ENCODE peak calls at places on chromosomes 16 and 17, in four cellular contexts. Y is Panc1, V is foreskin fibroblast, M is astrocyte. Q is an unnamed sample.

GRCh38 chr17:42337442-42337841 is 49.1 kb downstream of the STAT5A start:
- DNase-seq in Y (no peak), V (peak), M (peak), Q (peak)

GRCh38 chr16:17901309-17901708 is 430.5 kb upstream of the XYLT1 start:
- DNase-seq in Y (no peak), V (no peak), M (no peak), Q (no peak)

GRCh38 chr17:63714550-63715277 is 14.8 kb upstream of the LIMD2 start:
- DNase-seq in Y (no peak), V (peak), M (peak), Q (peak)

GRCh38 chr17:55642741-55643140 is 79.9 kb downstream of the TMEM100 start:
- DNase-seq in Y (no peak), V (no peak), M (no peak), Q (no peak)

GRCh38 chr17:47705536-47706481 is 11.8 kb downstream of the TBKBP1 start:
- DNase-seq in Y (no peak), V (no peak), M (no peak), Q (no peak)

GRCh38 chr17:63150994-63151464 is 185.0 kb downstream of the TANC2 start:
- DNase-seq in Y (no peak), V (peak), M (peak), Q (no peak)

GRCh38 chr16:88881090-88881580 is 14.7 kb upstream of the PABPN1L start:
- DNase-seq in Y (no peak), V (no peak), M (no peak), Q (no peak)

GRCh38 chr17:6969323-6969726 is 26.5 kb upstream of the ALOX12 start:
- DNase-seq in Y (no peak), V (no peak), M (no peak), Q (peak)

GRCh38 chr16:81006472-81007311 is at the start of the genes CENPN and CMC2:
- DNase-seq in Y (peak), V (peak), M (peak), Q (peak)

GRCh38 chr17:9225305-9226101 is 204.2 kb downstream of the NTN1 start:
- DNase-seq in Y (no peak), V (no peak), M (no peak), Q (no peak)

GRCh38 chr16:78184554-78185183 is 85.2 kb downstream of the WWOX start:
- DNase-seq in Y (no peak), V (peak), M (peak), Q (peak)

GRCh38 chr17:34135841-34136240 is 119.2 kb upstream of the CCL2 start:
- DNase-seq in Y (no peak), V (no peak), M (no peak), Q (no peak)

DNA sequence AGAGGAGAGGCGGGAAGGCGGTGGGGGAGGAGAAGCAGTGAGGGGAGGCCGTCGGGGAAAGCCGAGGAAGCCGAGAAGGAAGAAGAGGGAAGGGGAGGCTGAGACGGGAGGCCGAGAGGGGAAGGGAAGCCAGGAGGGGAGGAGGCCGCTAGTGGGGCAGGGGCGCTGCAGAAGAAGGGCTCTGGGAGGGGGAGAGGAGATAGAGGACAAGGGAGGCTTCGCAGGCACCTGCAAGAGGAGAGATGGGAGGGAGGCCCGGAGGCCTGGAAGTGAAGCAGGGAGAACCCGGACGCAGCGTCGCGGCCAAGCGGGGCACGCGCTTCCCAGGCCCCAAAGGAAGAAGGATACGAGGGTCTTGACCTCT is 2.3 kb downstream of the C17orf58 start:
- DNase-seq in Y (no peak), V (peak), M (no peak), Q (peak)
- H3K4me3 ChIP-seq in Y (peak), V (peak), M (peak), Q (peak)

DNA sequence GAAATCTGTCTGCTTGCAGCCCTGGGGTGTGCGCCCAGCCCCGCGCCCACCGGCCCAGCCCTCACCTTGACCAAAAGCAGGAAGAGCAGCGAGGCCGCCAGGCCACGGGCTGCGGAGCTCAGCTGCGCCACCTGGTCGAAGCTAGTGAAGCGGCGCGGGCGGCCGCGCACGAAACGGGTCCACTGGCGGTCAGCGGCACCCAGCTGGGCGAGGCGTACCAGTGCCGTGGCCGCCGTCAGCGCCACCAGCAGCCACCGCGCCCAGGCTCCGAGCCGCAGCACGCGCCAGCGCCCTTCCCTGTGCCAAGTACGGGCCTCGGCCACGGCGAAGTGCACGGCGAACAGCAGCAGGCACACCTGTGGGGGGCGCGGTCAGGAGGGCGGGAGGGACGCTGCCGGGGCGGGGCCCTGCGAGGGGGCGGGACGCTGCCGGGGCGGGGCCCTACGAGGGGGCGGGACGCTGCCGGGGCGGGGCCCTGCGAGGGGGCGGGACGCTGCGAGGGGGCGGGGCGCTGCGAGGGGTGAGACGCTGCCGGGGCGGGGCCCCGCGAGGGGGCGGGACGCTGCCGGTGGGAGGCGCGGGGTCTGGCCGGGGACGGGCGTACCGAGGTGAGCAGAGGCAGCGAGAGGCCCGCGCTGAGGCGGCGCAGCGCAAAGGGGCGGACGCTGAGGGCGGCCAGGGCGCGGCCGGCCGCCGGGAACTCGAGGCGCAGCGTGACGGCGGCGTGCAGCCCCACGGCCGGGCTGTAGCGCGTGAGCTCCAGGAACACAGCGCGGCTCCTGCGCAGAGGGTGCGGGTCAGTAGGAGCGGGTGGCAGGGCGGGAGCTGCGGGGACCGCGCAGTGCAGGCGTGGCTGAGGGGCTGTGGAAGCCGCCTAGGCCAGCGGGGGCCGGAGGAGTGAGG is 43.3 kb downstream of the TSC2 start:
- DNase-seq in Y (no peak), V (peak), M (peak), Q (peak)
- TF ChIP-seq CTCF in Y (no peak), V (no peak), M (no peak), Q (no peak)

DNA sequence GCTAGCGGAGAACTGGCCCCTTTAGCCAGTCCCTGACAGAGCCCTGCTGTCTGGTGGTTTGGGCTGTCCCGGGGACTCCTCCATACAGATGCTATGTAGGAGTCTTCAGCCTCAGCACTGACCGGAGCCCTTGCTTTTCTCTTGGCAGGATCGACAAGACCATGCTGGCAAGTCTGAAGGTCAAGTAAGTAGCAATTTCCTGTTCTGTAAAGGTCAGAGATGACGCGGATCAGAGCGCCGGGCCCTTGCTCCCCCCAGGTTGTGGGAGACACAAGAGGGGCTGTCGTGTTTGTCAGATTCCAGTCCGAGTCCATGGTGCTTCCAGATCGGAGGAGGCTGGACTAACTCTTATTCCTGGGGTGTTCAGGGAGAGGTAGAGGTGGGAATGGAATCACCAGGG is 4.1 kb downstream of the RAP1GAP2 start:
- DNase-seq in Y (no peak), V (no peak), M (no peak), Q (peak)
- H3K4me3 ChIP-seq in Y (no peak), V (no peak), M (no peak), Q (no peak)

DNA sequence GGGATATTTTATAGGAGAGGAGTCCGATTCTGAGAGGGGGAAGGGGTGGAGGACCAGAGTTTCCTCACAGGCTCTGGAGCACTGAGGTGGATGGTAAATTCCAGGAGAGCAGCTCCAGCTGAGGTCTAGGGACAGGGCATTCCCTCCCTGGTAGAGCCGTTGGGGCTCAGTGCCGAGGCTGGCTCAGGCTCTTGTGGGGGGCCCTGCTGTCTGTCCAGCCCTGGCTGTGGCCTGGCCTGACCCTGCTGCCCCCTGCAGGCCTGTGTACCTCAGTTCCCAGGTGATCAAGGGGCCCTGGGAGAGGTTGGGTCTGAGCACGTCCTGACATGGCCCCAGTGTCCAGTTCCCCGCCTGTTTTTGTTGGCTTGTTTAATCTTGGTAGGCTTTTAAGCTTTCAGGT is 16.8 kb downstream of the ZNF750 start:
- DNase-seq in Y (no peak), V (no peak), M (no peak), Q (no peak)
- TF ChIP-seq CTCF in Y (no peak), V (no peak), M (no peak), Q (peak)

DNA sequence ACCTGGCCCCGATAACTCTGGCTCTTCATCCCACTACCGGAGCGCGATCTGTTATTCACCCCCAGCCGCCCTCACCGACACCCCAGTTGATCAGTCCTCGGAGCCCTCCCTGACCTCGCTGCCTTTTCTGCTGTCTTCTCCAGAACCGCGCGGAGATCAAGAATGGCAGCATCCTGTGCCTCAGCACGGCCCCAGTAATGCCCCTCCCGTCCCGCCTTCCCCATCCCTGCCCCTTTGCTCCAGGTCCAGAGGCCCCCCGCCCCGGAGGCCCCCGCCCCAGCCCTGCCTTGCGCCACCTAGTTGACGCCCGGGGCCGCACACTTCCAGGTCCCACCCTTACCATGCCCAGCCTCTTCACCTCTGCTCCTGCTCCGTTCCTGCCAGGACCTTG is 872 bp downstream of the ELMO3 start:
- DNase-seq in Y (no peak), V (no peak), M (no peak), Q (no peak)
- H3K4me3 ChIP-seq in Y (no peak), V (no peak), M (no peak), Q (no peak)

DNA sequence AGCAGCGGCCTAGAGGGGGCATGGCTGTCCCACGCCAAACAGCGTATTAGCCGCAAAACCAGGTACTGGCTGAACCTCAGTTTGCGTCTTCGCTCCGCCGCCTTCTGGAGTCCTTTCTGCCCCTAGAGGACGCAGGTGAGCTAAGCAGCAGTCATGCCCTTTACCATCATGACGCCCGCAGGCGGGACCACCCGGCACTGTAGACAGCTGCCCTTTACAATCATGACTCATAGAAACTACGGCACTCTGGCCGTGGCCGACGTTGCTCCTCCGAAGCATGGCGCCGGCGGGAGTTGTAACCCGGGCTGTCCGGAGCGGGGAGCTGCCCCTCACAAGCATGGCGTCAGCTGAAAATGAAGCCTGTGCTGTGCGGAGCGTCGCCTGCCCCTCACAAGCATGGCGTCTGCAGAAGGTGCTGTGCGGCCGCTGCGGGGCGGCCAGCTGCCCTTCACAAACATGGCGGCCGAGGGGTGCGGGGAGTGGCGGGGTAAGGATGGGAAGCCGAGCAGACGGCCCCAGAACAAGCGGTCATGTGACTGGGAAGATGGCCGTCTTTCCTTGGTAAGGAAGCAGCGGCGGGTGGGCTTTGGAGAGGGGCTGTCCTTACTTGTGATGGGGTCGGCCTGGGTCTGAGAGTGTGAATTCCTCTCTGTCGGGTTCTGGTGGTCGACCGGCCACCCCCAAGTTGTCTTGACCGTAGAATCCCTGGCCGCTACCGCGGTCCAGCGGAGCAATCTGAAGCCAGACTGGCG is at the start of gene VPS35L:
- DNase-seq in Y (peak), V (peak), M (peak), Q (peak)
- TF ChIP-seq CTCF in Y (peak), V (peak), M (peak), Q (peak)